ENCODE peak calls at places on chromosomes 4 and X, in seven cellular contexts. L, P, U, C, W, R and D are unnamed samples.

GRCh38 chr4:110484767-110485166 is 8.8 kb downstream of the ENPEP start:
- DNase-seq in L (no peak), P (no peak), U (peak; percentile 72), C (no peak), W (no peak), R (no peak), D (no peak)

GRCh38 chr4:168453146-168453545 is 27.1 kb downstream of the DDX60L start:
- DNase-seq in L (no peak), P (no peak), U (no peak), C (no peak), W (no peak), R (no peak), D (no peak)

GRCh38 chrX:38678217-38678616 is 116.9 kb downstream of the TSPAN7 start:
- DNase-seq in L (no peak), P (no peak), U (no peak), C (no peak), W (no peak), R (no peak), D (no peak)

GRCh38 chr4:185945906-185946305 is 123.0 kb upstream of the TLR3 start:
- DNase-seq in L (no peak), P (no peak), U (no peak), C (no peak), W (no peak), R (no peak), D (no peak)

GRCh38 chr4:101347267-101347556 is at the start of gene PPP3CA:
- DNase-seq in L (no peak), P (no peak), U (no peak), C (no peak), W (no peak), R (no peak), D (no peak)

GRCh38 chr4:110631582-110632505 is 9.0 kb upstream of the PITX2 start:
- DNase-seq in L (peak; percentile 79), P (peak; percentile 56), U (peak; percentile 31), C (peak; percentile 68), W (peak; percentile 81), R (peak; percentile 87), D (no peak)

GRCh38 chr4:39591290-39591689 is 47.4 kb downstream of the SMIM14 start:
- DNase-seq in L (peak; percentile 27), P (no peak), U (no peak), C (no peak), W (no peak), R (peak; percentile 23), D (no peak)

GRCh38 chr4:40204507-40205258 is 7.9 kb downstream of the RHOH start:
- DNase-seq in L (no peak), P (no peak), U (no peak), C (no peak), W (no peak), R (no peak), D (no peak)

GRCh38 chrX:134948333-134949241 is 42.2 kb upstream of the SMIM10 start:
- DNase-seq in L (peak; percentile 41), P (no peak), U (no peak), C (peak; percentile 50), W (no peak), R (no peak), D (no peak)

GRCh38 chr4:110518889-110519490 is 43.0 kb downstream of the ENPEP start:
- DNase-seq in L (no peak), P (no peak), U (no peak), C (no peak), W (no peak), R (peak; percentile 39), D (no peak)

GRCh38 chr4:116531870-116532269 is 553.5 kb downstream of the TRAM1L1 start:
- DNase-seq in L (no peak), P (no peak), U (no peak), C (no peak), W (no peak), R (no peak), D (no peak)
- TF ChIP-seq POLR2A in L (no peak), P (no peak), U (no peak), C (no peak), W (no peak), R (no peak), D (no peak)

DNA sequence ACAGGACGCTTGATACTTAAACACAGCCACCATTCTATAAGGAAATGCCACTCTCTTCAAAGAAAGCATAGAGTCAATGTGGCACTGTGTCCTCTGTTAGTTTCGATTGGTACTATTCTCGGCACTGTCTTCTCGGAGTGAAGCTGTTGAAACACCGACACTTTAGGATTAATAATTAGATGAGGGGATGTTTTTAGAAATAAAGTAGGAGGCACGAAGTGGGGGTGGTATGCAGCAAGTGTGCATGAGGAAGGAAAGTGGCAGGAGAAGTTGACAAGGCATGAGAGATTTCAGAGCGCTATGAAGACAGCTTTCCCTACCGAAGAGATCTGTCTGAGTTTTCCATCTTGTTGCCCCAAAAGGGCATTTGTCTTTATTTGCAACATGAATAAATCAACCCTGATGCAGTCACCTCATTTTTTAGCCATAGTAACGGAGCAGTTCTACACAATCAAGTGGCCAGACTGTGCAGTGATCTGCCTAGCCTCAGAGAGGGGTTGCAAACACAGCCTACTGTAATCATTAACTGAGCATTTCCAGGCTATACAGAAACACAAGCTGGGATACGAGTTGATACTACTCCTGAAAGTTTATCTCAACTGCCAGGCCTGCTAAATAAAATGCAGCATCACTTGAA is 8.3 kb downstream of the GPRIN3 start:
- DNase-seq in L (no peak), P (no peak), U (no peak), C (no peak), W (no peak), R (no peak), D (no peak)
- TF ChIP-seq POLR2A in L (no peak), P (no peak), U (no peak), C (no peak), W (no peak), R (no peak), D (no peak)

GRCh38 chr4:6248394-6248793 is 21.3 kb upstream of the WFS1 start:
- DNase-seq in L (no peak), P (no peak), U (no peak), C (no peak), W (no peak), R (no peak), D (no peak)

GRCh38 chr4:6250984-6251295 is 18.7 kb upstream of the WFS1 start:
- DNase-seq in L (no peak), P (no peak), U (no peak), C (no peak), W (no peak), R (no peak), D (no peak)

GRCh38 chr4:6251365-6251764 is 18.3 kb upstream of the WFS1 start:
- DNase-seq in L (no peak), P (no peak), U (no peak), C (no peak), W (no peak), R (no peak), D (no peak)

GRCh38 chr4:6252051-6252450 is 17.6 kb upstream of the WFS1 start:
- DNase-seq in L (no peak), P (no peak), U (no peak), C (no peak), W (no peak), R (no peak), D (no peak)

GRCh38 chr4:6250235-6250983 is 19.2 kb upstream of the WFS1 start:
- DNase-seq in L (peak; percentile 58), P (no peak), U (no peak), C (peak; percentile 76), W (peak; percentile 54), R (no peak), D (peak; percentile 76)
- TF ChIP-seq POLR2A in L (no peak), P (no peak), U (no peak), C (no peak), W (no peak), R (no peak), D (no peak)

GRCh38 chrX:101550362-101550761 is at the start of gene ARMCX1:
- DNase-seq in L (no peak), P (peak; percentile 87), U (peak; percentile 84), C (no peak), W (peak; percentile 37), R (peak; percentile 85), D (peak; percentile 44)
- TF ChIP-seq POLR2A in L (no peak), P (peak; percentile 55), U (peak; percentile 73), C (no peak), W (no peak), R (no peak), D (peak; percentile 57)

GRCh38 chrX:103686199-103687072 is at the start of gene MORF4L2:
- DNase-seq in L (peak; percentile 81), P (peak; percentile 92), U (peak; percentile 96), C (peak; percentile 95), W (peak; percentile 25), R (peak; percentile 94), D (peak; percentile 49)
- TF ChIP-seq POLR2A in L (peak; percentile 93), P (peak; percentile 78), U (peak; percentile 84), C (peak; percentile 65), W (peak; percentile 94), R (peak; percentile 60), D (peak; percentile 86)

DNA sequence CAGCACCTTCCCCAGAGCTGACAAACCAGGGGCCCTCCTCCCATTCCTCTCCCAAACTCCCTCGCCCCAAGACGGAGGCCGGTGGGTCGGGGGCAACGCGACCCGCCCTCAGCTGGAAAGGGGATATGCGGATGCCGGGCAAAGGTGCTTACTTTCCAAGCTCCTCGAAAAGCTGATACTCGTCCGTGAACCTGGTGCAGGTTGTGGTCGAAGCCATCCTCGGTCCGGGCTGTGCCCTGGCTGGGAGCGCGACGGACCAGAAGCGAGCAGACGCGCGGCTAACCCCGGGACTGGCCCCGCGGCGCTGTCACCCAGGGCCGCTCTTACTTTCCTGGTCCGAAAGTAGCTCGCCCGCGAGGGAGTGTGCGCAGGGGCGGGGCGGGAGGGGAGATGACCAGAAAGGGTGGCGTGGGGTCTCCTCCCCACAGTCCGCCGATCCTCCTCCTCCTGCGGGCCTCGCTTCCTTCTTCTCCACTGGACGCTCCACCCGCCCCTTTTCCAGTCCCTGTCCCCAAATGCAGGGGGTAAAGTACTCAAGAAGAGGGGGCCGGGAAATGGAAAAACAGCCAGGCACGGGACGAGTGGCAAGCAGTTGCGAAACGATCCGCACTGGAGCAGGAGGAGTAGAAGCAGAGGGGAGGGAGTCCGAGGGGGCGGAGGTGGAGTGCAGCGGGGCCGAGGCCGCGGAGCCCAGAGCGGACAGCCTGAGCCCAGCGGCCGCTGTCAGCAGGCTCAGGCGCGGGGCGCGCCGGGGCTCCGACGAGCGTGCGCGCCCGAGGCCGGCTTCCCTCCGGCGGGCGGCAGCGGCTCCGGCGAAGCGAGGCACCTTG is 471 bp downstream of the CAMK2D start:
- DNase-seq in L (peak; percentile 26), P (peak; percentile 89), U (peak; percentile 83), C (no peak), W (peak; percentile 28), R (peak; percentile 82), D (peak; percentile 20)
- TF ChIP-seq POLR2A in L (no peak), P (peak; percentile 18), U (no peak), C (no peak), W (no peak), R (no peak), D (peak; percentile 18)

GRCh38 chr4:22071749-22072148 is 123.2 kb upstream of the KCNIP4 start:
- DNase-seq in L (no peak), P (no peak), U (no peak), C (no peak), W (no peak), R (no peak), D (no peak)
- TF ChIP-seq POLR2A in L (no peak), P (no peak), U (no peak), C (no peak), W (no peak), R (no peak), D (no peak)